ENCODE peak calls at places on chromosomes 13 and 19, in seven cellular contexts. E is endothelial cell, Q is esophagus squamous epithelium, A is A549, T is sigmoid colon, H is AG09309, O is type B pancreatic cell. G is an unnamed sample.

GRCh38 chr19:40530091-40530901 is 46.4 kb upstream of the SHKBP1 start:
- DNase-seq in E (peak), Q (no peak), A (no peak), T (no peak), H (no peak), O (no peak), G (no peak)

GRCh38 chr13:27712421-27712820 is 79.9 kb upstream of the GSX1 start:
- DNase-seq in E (no peak), Q (no peak), A (peak), T (no peak), H (no peak), O (no peak), G (no peak)

GRCh38 chr19:39171479-39172465 is 25.0 kb upstream of the NCCRP1 start:
- DNase-seq in E (no peak), Q (no peak), A (no peak), T (no peak), H (no peak), O (no peak), G (no peak)

GRCh38 chr19:12867120-12868099 is 13.8 kb downstream of the DNASE2 start:
- DNase-seq in E (peak), Q (no peak), A (peak), T (no peak), H (no peak), O (peak), G (peak)

GRCh38 chr19:34482380-34483250 is 1.1 kb downstream of the WTIP start:
- DNase-seq in E (peak), Q (no peak), A (peak), T (no peak), H (no peak), O (no peak), G (no peak)

GRCh38 chr13:51717786-51718398 is 86.1 kb downstream of the DHRS12 start:
- DNase-seq in E (no peak), Q (no peak), A (no peak), T (no peak), H (no peak), O (no peak), G (no peak)

GRCh38 chr13:54647275-54647674 is 1618.7 kb downstream of the OLFM4 start:
- DNase-seq in E (no peak), Q (no peak), A (no peak), T (no peak), H (no peak), O (no peak), G (no peak)

GRCh38 chr13:25455146-25455545 is 83.4 kb downstream of the ATP8A2 start:
- DNase-seq in E (no peak), Q (no peak), A (no peak), T (no peak), H (no peak), O (no peak), G (no peak)

GRCh38 chr19:56838930-56839664 is 1.4 kb downstream of the PEG3 start:
- DNase-seq in E (no peak), Q (peak), A (peak), T (peak), H (no peak), O (no peak), G (no peak)

GRCh38 chr19:48444129-48444932 is 1.5 kb upstream of the GRWD1 start:
- DNase-seq in E (no peak), Q (no peak), A (no peak), T (no peak), H (no peak), O (no peak), G (no peak)

GRCh38 chr13:49789961-49790360 is 2.5 kb downstream of the KPNA3 start:
- DNase-seq in E (no peak), Q (no peak), A (no peak), T (no peak), H (no peak), O (no peak), G (no peak)

GRCh38 chr13:96822900-96823299 is 171.4 kb downstream of the OXGR1 start:
- DNase-seq in E (peak), Q (no peak), A (peak), T (no peak), H (no peak), O (no peak), G (no peak)

GRCh38 chr19:29266001-29266400 is 53.0 kb upstream of the UQCRFS1 start:
- DNase-seq in E (no peak), Q (no peak), A (no peak), T (no peak), H (no peak), O (peak), G (peak)

GRCh38 chr19:48290923-48291700 is 21.2 kb downstream of the ZNF114 start:
- DNase-seq in E (peak), Q (no peak), A (peak), T (peak), H (no peak), O (peak), G (peak)

GRCh38 chr19:38657633-38658222 is 10.3 kb downstream of the ACTN4 start:
- DNase-seq in E (no peak), Q (no peak), A (peak), T (no peak), H (peak), O (no peak), G (no peak)

GRCh38 chr19:31675187-31675913 is 326.1 kb upstream of the TSHZ3 start:
- DNase-seq in E (no peak), Q (no peak), A (no peak), T (no peak), H (peak), O (no peak), G (no peak)

GRCh38 chr19:33098023-33098652 is 17.2 kb downstream of the GPATCH1 start:
- DNase-seq in E (no peak), Q (no peak), A (peak), T (no peak), H (no peak), O (no peak), G (no peak)

GRCh38 chr13:75679459-75679858 is 43.3 kb downstream of the LMO7 start:
- DNase-seq in E (no peak), Q (no peak), A (no peak), T (no peak), H (no peak), O (no peak), G (no peak)

GRCh38 chr13:72205773-72206172 is 338.8 kb upstream of the DACH1 start:
- DNase-seq in E (no peak), Q (no peak), A (no peak), T (no peak), H (no peak), O (no peak), G (no peak)

GRCh38 chr13:23915308-23915707 is 18.0 kb upstream of the C1QTNF9B start:
- DNase-seq in E (no peak), Q (no peak), A (no peak), T (no peak), H (no peak), O (no peak), G (no peak)

GRCh38 chr19:45103625-45104319 is 10.8 kb downstream of the PPP1R37 start:
- DNase-seq in E (no peak), Q (no peak), A (no peak), T (no peak), H (no peak), O (no peak), G (no peak)

GRCh38 chr19:49895566-49896297 is 955 bp downstream of the IL4I1 start:
- DNase-seq in E (no peak), Q (no peak), A (no peak), T (no peak), H (no peak), O (no peak), G (no peak)

GRCh38 chr13:99614465-99614885 is 113.2 kb downstream of the TM9SF2 start:
- DNase-seq in E (no peak), Q (no peak), A (peak), T (no peak), H (no peak), O (no peak), G (no peak)

GRCh38 chr19:16726916-16727315 is 7.3 kb downstream of the NWD1 start:
- DNase-seq in E (no peak), Q (no peak), A (no peak), T (no peak), H (no peak), O (no peak), G (no peak)

DNA sequence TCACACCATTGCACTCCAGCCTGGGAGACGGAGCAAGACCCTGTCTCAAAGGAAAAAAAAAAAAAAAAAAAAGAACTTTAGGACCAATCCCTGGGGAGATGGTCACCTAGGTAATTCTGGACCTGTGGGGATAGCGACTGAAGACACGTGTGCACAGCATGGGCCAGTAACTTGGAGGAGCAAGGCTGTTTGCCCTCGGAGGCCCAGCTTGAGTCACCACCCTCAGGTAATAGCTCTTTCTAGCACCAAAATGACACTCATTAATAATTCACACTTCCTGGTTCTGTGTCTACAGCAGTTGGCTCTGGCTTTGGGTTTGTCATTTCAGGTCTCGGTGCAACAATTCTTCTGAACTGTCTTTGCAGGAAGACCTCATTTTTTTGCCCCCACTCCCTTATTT is 4.0 kb upstream of the ATP11A start:
- DNase-seq in E (no peak), Q (no peak), A (no peak), T (no peak), H (no peak), O (peak), G (no peak)
- TF ChIP-seq CTCF in E (no peak), Q (no peak), A (no peak), T (no peak), H (no peak), O (no peak), G (no peak)

DNA sequence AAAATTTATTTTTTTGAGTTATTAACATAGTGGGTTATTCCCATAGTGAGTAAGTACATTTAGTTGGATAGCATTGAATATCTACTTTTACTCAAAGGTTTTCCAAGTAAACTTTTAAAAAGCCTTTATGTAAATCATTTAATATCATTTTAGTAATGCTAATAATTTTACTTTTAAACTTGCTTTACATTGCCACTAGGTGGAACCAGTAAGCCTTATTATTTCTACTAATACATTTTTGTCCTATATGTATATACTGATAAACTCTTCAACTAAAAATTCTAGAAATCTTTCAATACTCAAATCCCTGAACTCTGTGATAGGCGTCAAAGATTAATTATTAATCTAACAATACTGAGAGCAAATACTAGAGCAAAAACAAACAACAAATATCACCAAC is 1709.2 kb upstream of the PCDH20 start:
- DNase-seq in E (no peak), Q (no peak), A (peak), T (no peak), H (no peak), O (no peak), G (no peak)
- TF ChIP-seq CTCF in E (peak), Q (no peak), A (peak), T (peak), H (peak), O (peak), G (peak)

GRCh38 chr19:51664997-51665396 is 18.4 kb upstream of the SIGLEC14 start:
- DNase-seq in E (no peak), Q (no peak), A (no peak), T (no peak), H (no peak), O (no peak), G (no peak)
- TF ChIP-seq CTCF in E (no peak), Q (no peak), A (no peak), T (no peak), H (peak), O (peak), G (no peak)

DNA sequence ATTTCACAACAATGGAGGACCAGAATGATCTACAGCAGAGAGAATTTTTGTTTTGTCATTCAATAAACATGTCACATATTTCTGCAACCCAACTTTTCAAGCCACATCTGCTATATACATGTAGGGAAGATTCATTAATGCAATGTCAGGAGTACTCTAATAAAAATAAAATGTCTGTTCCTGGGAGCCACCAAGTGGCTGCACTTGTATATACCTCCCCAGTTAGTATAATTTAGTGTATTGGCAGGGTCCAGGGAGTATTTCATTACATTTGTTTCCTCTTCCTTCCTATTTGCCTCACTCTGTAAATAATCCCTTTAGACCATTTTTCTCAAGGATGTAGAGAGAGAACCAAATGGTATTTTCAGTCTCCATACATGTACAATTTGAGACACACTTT is 1169.0 kb downstream of the DIAPH3 start:
- DNase-seq in E (no peak), Q (no peak), A (no peak), T (no peak), H (no peak), O (no peak), G (no peak)
- TF ChIP-seq CTCF in E (no peak), Q (no peak), A (no peak), T (no peak), H (no peak), O (peak), G (peak)

G was measured in osteocyte.